ENCODE peak calls at places on chromosome 18, in six cellular contexts. R is AML-193, H is foreskin melanocyte, D is activated T-cell treated with anti-CD3 and anti-CD28 coated beads for 1 hour, X is HL-60, L is right cardiac atrium. G is an unnamed sample.

GRCh38 chr18:77876319-77876865 is 626.7 kb downstream of the GALR1 start:
- DNase-seq in R (no peak), H (no peak), D (no peak), X (no peak), L (no peak), G (no peak)

GRCh38 chr18:62324917-62325805 is at the start of gene TNFRSF11A:
- DNase-seq in R (no peak), H (no peak), D (peak), X (peak), L (no peak), G (no peak)

GRCh38 chr18:68916734-68917133 is 118.9 kb downstream of the CCDC102B start:
- DNase-seq in R (no peak), H (no peak), D (no peak), X (no peak), L (no peak), G (no peak)

GRCh38 chr18:68604256-68604655 is 110.7 kb downstream of the TMX3 start:
- DNase-seq in R (no peak), H (no peak), D (no peak), X (no peak), L (no peak), G (no peak)

GRCh38 chr18:654601-655000 is 2.9 kb upstream of the TYMS start:
- DNase-seq in R (no peak), H (no peak), D (no peak), X (no peak), L (no peak), G (no peak)

GRCh38 chr18:57586243-57587049 is at the start of gene FECH:
- DNase-seq in R (peak), H (peak), D (peak), X (peak), L (peak), G (no peak)

GRCh38 chr18:74689251-74689650 is 91.6 kb downstream of the ZNF407 start:
- DNase-seq in R (no peak), H (no peak), D (no peak), X (no peak), L (no peak), G (no peak)

GRCh38 chr18:45102863-45103262 is 422.2 kb downstream of the SETBP1 start:
- DNase-seq in R (no peak), H (no peak), D (no peak), X (no peak), L (no peak), G (no peak)

GRCh38 chr18:67385455-67385854 is 131.1 kb downstream of the DSEL start:
- DNase-seq in R (no peak), H (peak), D (no peak), X (no peak), L (no peak), G (no peak)

GRCh38 chr18:9597609-9598008 is 16.8 kb downstream of the PPP4R1 start:
- DNase-seq in R (no peak), H (no peak), D (no peak), X (no peak), L (no peak), G (no peak)

GRCh38 chr18:11751305-11752115 is 62.4 kb downstream of the GNAL start:
- DNase-seq in R (no peak), H (no peak), D (no peak), X (no peak), L (no peak), G (no peak)

GRCh38 chr18:63971320-63972071 is 1.6 kb downstream of the SERPINB8 start:
- DNase-seq in R (no peak), H (no peak), D (no peak), X (no peak), L (no peak), G (no peak)

GRCh38 chr18:48819781-48820482 is 130.8 kb downstream of the SMAD7 start:
- DNase-seq in R (no peak), H (no peak), D (no peak), X (no peak), L (peak), G (no peak)

GRCh38 chr18:24914685-24915267 is 437.2 kb downstream of the ZNF521 start:
- DNase-seq in R (no peak), H (no peak), D (no peak), X (no peak), L (no peak), G (no peak)

GRCh38 chr18:27823053-27823452 is 353.9 kb downstream of the CDH2 start:
- DNase-seq in R (no peak), H (no peak), D (no peak), X (no peak), L (no peak), G (no peak)

GRCh38 chr18:33804258-33804657 is 226.2 kb downstream of the ASXL3 start:
- DNase-seq in R (no peak), H (no peak), D (no peak), X (no peak), L (no peak), G (no peak)

GRCh38 chr18:40011201-40011600 is 1943.8 kb upstream of the PIK3C3 start:
- DNase-seq in R (no peak), H (no peak), D (no peak), X (no peak), L (no peak), G (no peak)

GRCh38 chr18:42929857-42930256 is 185.6 kb downstream of the RIT2 start:
- DNase-seq in R (no peak), H (no peak), D (no peak), X (no peak), L (no peak), G (no peak)

GRCh38 chr18:42181474-42181873 is 226.4 kb downstream of the PIK3C3 start:
- DNase-seq in R (no peak), H (no peak), D (no peak), X (no peak), L (no peak), G (no peak)

GRCh38 chr18:24584205-24584604 is 123.8 kb downstream of the HRH4 start:
- DNase-seq in R (no peak), H (no peak), D (no peak), X (no peak), L (no peak), G (no peak)

GRCh38 chr18:72866901-72867701 is 686 bp downstream of the NETO1 start:
- DNase-seq in R (no peak), H (no peak), D (no peak), X (no peak), L (no peak), G (peak)

GRCh38 chr18:8730080-8730827 is 24.9 kb downstream of the MTCL1 start:
- DNase-seq in R (no peak), H (no peak), D (no peak), X (no peak), L (peak), G (no peak)

GRCh38 chr18:22465859-22466602 is 48.3 kb upstream of the CTAGE1 start:
- DNase-seq in R (no peak), H (peak), D (no peak), X (no peak), L (no peak), G (no peak)

GRCh38 chr18:9516437-9517064 is 41.2 kb downstream of the RALBP1 start:
- DNase-seq in R (peak), H (peak), D (no peak), X (peak), L (no peak), G (peak)

GRCh38 chr18:49168970-49169619 is 218.3 kb upstream of the SMAD7 start:
- DNase-seq in R (no peak), H (no peak), D (peak), X (no peak), L (no peak), G (no peak)

GRCh38 chr18:79580481-79581171 is 99.0 kb upstream of the CTDP1 start:
- DNase-seq in R (no peak), H (no peak), D (no peak), X (no peak), L (no peak), G (no peak)

GRCh38 chr18:66616523-66616983 is 12.7 kb upstream of the CDH19 start:
- DNase-seq in R (peak), H (no peak), D (no peak), X (no peak), L (no peak), G (no peak)

GRCh38 chr18:55228707-55229106 is 269.4 kb upstream of the CCDC68 start:
- DNase-seq in R (no peak), H (no peak), D (no peak), X (no peak), L (no peak), G (no peak)

GRCh38 chr18:9433616-9434239 is 41.6 kb upstream of the RALBP1 start:
- DNase-seq in R (no peak), H (no peak), D (no peak), X (no peak), L (no peak), G (peak)

GRCh38 chr18:49813071-49813320 is 337 bp downstream of the ACAA2 start:
- DNase-seq in R (peak), H (peak), D (no peak), X (no peak), L (peak), G (peak)

GRCh38 chr18:51275712-51276473 is 78.4 kb upstream of the MEX3C start:
- DNase-seq in R (no peak), H (no peak), D (no peak), X (no peak), L (peak), G (peak)

GRCh38 chr18:57439617-57439975 is 4.4 kb downstream of the ONECUT2 start:
- DNase-seq in R (no peak), H (no peak), D (no peak), X (no peak), L (no peak), G (no peak)

GRCh38 chr18:30858562-30858961 is 184.0 kb downstream of the DSC3 start:
- DNase-seq in R (no peak), H (no peak), D (no peak), X (no peak), L (no peak), G (no peak)

GRCh38 chr18:23862071-23862470 is 152.5 kb upstream of the TTC39C start:
- DNase-seq in R (no peak), H (peak), D (no peak), X (no peak), L (no peak), G (no peak)

GRCh38 chr18:46411862-46412690 is 244.9 kb downstream of the LOXHD1 start:
- DNase-seq in R (no peak), H (no peak), D (no peak), X (no peak), L (peak), G (peak)

GRCh38 chr18:37980556-37980955 is 415.0 kb upstream of the CELF4 start:
- DNase-seq in R (no peak), H (no peak), D (no peak), X (no peak), L (no peak), G (no peak)

GRCh38 chr18:9333441-9334350 is 877 bp upstream of the TWSG1 start:
- DNase-seq in R (no peak), H (no peak), D (peak), X (no peak), L (peak), G (peak)

GRCh38 chr18:79915161-79916127 is 36.0 kb downstream of the SLC66A2 start:
- DNase-seq in R (no peak), H (no peak), D (no peak), X (no peak), L (peak), G (no peak)